ENCODE peak calls at places on chromosomes 13 and 19, in six cellular contexts. C is cardiac fibroblast, Y is left ventricle myocardium inferior, W is RWPE1, E is BE2C, N is bronchial epithelial cell. J is an unnamed sample.

GRCh38 chr13:45367358-45367757 is 26.4 kb upstream of the TPT1 start:
- DNase-seq in C (peak; percentile 94), Y (peak; percentile 28), W (peak; percentile 97), E (no peak), N (peak; percentile 99), J (peak; percentile 91)

GRCh38 chr19:10583021-10583776 is 3.9 kb downstream of the AP1M2 start:
- DNase-seq in C (no peak), Y (no peak), W (no peak), E (no peak), N (no peak), J (no peak)

GRCh38 chr19:45657520-45658163 is 10.4 kb upstream of the GIPR start:
- DNase-seq in C (no peak), Y (no peak), W (no peak), E (peak; percentile 45), N (no peak), J (no peak)

GRCh38 chr13:23856008-23856750 is 33.0 kb downstream of the MIPEP start:
- DNase-seq in C (no peak), Y (no peak), W (no peak), E (no peak), N (no peak), J (no peak)

GRCh38 chr13:25982908-25983307 is 68.9 kb downstream of the SHISA2 start:
- DNase-seq in C (no peak), Y (no peak), W (no peak), E (no peak), N (no peak), J (no peak)

GRCh38 chr13:31009166-31009565 is 76.7 kb downstream of the TEX26 start:
- DNase-seq in C (no peak), Y (no peak), W (peak; percentile 25), E (no peak), N (peak; percentile 61), J (no peak)

GRCh38 chr19:14683439-14683838 is 6.4 kb upstream of the ZNF333 start:
- DNase-seq in C (no peak), Y (no peak), W (no peak), E (no peak), N (no peak), J (no peak)

GRCh38 chr13:109687559-109688448 is 98.6 kb downstream of the IRS2 start:
- DNase-seq in C (no peak), Y (no peak), W (no peak), E (no peak), N (no peak), J (no peak)

GRCh38 chr13:33441015-33441414 is 155.5 kb upstream of the STARD13 start:
- DNase-seq in C (peak; percentile 59), Y (no peak), W (peak; percentile 24), E (peak; percentile 23), N (peak; percentile 46), J (no peak)

GRCh38 chr13:94712812-94713555 is 639 bp upstream of the SOX21 start:
- DNase-seq in C (peak; percentile 52), Y (no peak), W (peak; percentile 31), E (peak; percentile 50), N (no peak), J (no peak)

GRCh38 chr19:46372901-46373572 is 26.1 kb downstream of the PPP5C start:
- DNase-seq in C (peak; percentile 67), Y (no peak), W (peak; percentile 60), E (no peak), N (peak; percentile 92), J (peak; percentile 85)

GRCh38 chr19:5138606-5139594 is 170.0 kb downstream of the KDM4B start:
- DNase-seq in C (peak; percentile 70), Y (no peak), W (no peak), E (peak; percentile 20), N (peak; percentile 25), J (peak; percentile 45)

GRCh38 chr19:30441011-30441410 is 68.8 kb downstream of the ZNF536 start:
- DNase-seq in C (no peak), Y (no peak), W (no peak), E (no peak), N (no peak), J (no peak)

GRCh38 chr13:38888309-38888708 is 102.3 kb downstream of the STOML3 start:
- DNase-seq in C (peak; percentile 37), Y (no peak), W (peak; percentile 49), E (no peak), N (peak; percentile 79), J (no peak)

GRCh38 chr19:32189956-32190706 is 155.3 kb upstream of the ZNF507 start:
- DNase-seq in C (no peak), Y (no peak), W (no peak), E (no peak), N (no peak), J (peak; percentile 14)

GRCh38 chr13:51562011-51562671 is 22.1 kb upstream of the WDFY2 start:
- DNase-seq in C (no peak), Y (no peak), W (no peak), E (no peak), N (no peak), J (no peak)

GRCh38 chr13:49053215-49053614 is 77.5 kb downstream of the FNDC3A start:
- DNase-seq in C (no peak), Y (no peak), W (no peak), E (no peak), N (peak; percentile 39), J (no peak)

GRCh38 chr19:16649734-16650133 is 10.2 kb downstream of the SMIM7 start:
- DNase-seq in C (peak; percentile 22), Y (no peak), W (no peak), E (no peak), N (no peak), J (no peak)

GRCh38 chr13:30745917-30746686 is 10.8 kb downstream of the ALOX5AP start:
- DNase-seq in C (no peak), Y (no peak), W (peak; percentile 16), E (peak; percentile 48), N (peak; percentile 13), J (no peak)

GRCh38 chr13:68176486-68176885 is 946.4 kb upstream of the PCDH9 start:
- DNase-seq in C (peak; percentile 10), Y (no peak), W (peak; percentile 50), E (no peak), N (peak; percentile 32), J (no peak)

GRCh38 chr19:29851769-29852521 is 40.2 kb downstream of the CCNE1 start:
- DNase-seq in C (no peak), Y (no peak), W (no peak), E (no peak), N (no peak), J (no peak)

GRCh38 chr13:81487151-81487550 is 1146.2 kb upstream of the SPRY2 start:
- DNase-seq in C (peak; percentile 6), Y (no peak), W (no peak), E (peak; percentile 63), N (peak; percentile 63), J (no peak)

GRCh38 chr19:30322641-30323320 is 49.4 kb upstream of the ZNF536 start:
- DNase-seq in C (no peak), Y (no peak), W (no peak), E (no peak), N (no peak), J (peak; percentile 75)

GRCh38 chr19:45045671-45046353 is 7.0 kb downstream of the CLASRP start:
- DNase-seq in C (no peak), Y (no peak), W (no peak), E (no peak), N (no peak), J (no peak)

GRCh38 chr19:18385675-18386542 is at the start of gene GDF15:
- DNase-seq in C (peak; percentile 89), Y (peak; percentile 61), W (peak; percentile 77), E (peak; percentile 43), N (peak; percentile 41), J (peak; percentile 93)

GRCh38 chr13:46667687-46668281 is 114.8 kb downstream of the LRCH1 start:
- DNase-seq in C (no peak), Y (no peak), W (no peak), E (no peak), N (no peak), J (no peak)

GRCh38 chr13:21501709-21502108 is 42.6 kb upstream of the ZDHHC20 start:
- DNase-seq in C (no peak), Y (no peak), W (no peak), E (no peak), N (no peak), J (no peak)

GRCh38 chr19:10104665-10105221 is 1.4 kb upstream of the PPAN start:
- DNase-seq in C (no peak), Y (no peak), W (no peak), E (no peak), N (no peak), J (no peak)

GRCh38 chr13:42930136-42930535 is 61.9 kb downstream of the EPSTI1 start:
- DNase-seq in C (no peak), Y (no peak), W (no peak), E (no peak), N (no peak), J (no peak)

GRCh38 chr13:19818223-19818842 is 35.6 kb upstream of the PSPC1 start:
- DNase-seq in C (no peak), Y (peak; percentile 32), W (no peak), E (peak; percentile 52), N (peak; percentile 38), J (peak; percentile 85)
- TF ChIP-seq CTCF in C (peak; percentile 50), Y (peak; percentile 53), W (peak; percentile 45), E (peak; percentile 59), N (peak; percentile 91), J (no peak)

DNA sequence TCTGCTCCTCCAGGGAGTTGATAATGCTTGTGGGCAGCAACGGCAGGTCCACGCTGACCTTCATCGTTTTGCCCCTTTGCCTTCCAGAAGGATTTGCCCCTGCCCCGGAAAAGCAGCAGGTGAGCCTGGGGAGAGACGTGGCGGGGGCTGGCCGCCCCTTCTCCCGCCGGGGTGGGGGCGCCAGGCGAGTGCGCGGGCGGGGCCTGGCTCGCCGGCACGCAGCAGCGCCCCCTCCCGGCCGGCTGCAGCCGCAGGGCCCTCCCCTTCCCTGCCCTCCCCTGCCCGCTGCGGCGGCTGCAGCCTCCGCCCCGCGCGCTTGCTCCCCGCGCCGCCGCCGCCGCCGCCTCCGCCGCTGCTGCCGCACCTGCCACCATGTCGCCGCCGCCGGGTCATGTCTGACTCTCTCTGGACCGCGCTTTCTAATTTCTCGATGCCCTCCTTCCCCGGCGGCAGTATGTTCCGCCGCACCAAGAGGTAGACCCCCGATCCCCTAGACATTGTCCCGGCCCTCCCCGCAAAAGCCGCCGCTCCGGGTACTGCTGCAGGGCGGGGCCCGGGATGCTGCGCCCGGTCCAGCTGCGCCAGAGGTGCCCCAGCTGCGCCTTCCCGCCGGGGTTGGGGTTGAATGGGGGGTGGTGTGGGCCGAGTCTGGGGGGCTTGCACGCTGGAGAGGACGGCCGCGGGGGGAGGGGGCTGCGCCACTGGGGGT is at the start of gene MAST1:
- DNase-seq in C (no peak), Y (no peak), W (no peak), E (peak; percentile 85), N (no peak), J (no peak)
- TF ChIP-seq CTCF in C (no peak), Y (peak; percentile 63), W (peak; percentile 77), E (peak; percentile 28), N (peak; percentile 52), J (no peak)

GRCh38 chr19:35462476-35462953 is 14.5 kb downstream of the FFAR2 start:
- DNase-seq in C (no peak), Y (no peak), W (no peak), E (no peak), N (no peak), J (no peak)
- TF ChIP-seq CTCF in C (no peak), Y (no peak), W (no peak), E (no peak), N (no peak), J (no peak)

DNA sequence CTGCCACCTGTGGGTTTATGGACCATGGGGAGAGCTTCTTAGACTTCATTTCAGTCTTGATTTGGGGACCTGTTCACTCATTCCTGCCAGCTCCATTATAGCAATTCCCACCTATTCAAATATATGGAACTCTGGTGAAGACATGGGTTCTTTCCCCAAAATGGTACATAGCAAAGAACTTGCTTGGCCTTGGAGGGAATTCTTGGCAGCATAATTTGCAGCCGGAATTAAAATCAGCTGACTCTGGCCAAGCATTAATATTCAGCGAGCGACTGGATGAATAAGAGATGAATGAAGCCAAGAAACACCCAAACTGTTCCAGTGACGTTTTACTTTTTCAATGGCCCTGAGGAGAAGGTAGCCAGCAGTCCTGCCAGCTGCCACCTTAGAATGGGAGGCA is 88.4 kb upstream of the SOX1 start:
- DNase-seq in C (no peak), Y (no peak), W (no peak), E (no peak), N (no peak), J (no peak)
- TF ChIP-seq CTCF in C (no peak), Y (no peak), W (no peak), E (no peak), N (no peak), J (no peak)